ENCODE peak calls at places on chromosomes 13 and 19, in nine cellular contexts. U is SK-N-SH, G is cardiac fibroblast, W is choroid plexus epithelial cell, O is A549, P is foreskin fibroblast, K is breast epithelium, S is right lobe of liver, D is Caco-2. T is an unnamed sample.

GRCh38 chr13:110338441-110339101 is 31.5 kb downstream of the COL4A2 start:
- DNase-seq in W (peak), K (peak), O (no peak), D (no peak), P (peak), U (no peak), G (peak), S (no peak), T (no peak)

GRCh38 chr13:114120486-114121430 is 11.7 kb downstream of the RASA3 start:
- DNase-seq in P (peak), W (no peak), O (no peak), K (no peak), G (no peak), D (no peak), S (no peak), U (peak), T (no peak)

GRCh38 chr19:19399733-19400438 is 5.6 kb upstream of the GATAD2A start:
- DNase-seq in D (no peak), O (no peak), U (peak), P (peak), K (no peak), G (peak), W (peak), S (no peak), T (no peak)

GRCh38 chr19:17454579-17454978 is 6.1 kb upstream of the TMEM221 start:
- DNase-seq in S (no peak), W (no peak), K (no peak), P (no peak), G (no peak), U (peak), D (no peak), O (no peak), T (no peak)

GRCh38 chr13:112697756-112698655 is 8.2 kb downstream of the ATP11A start:
- DNase-seq in P (peak), W (peak), S (no peak), K (no peak), U (no peak), G (no peak), O (no peak), D (no peak), T (no peak)

GRCh38 chr13:42153371-42153770 is 104.9 kb downstream of the DGKH start:
- DNase-seq in P (no peak), O (no peak), U (no peak), W (peak), G (no peak), K (no peak), D (no peak), S (no peak), T (no peak)

GRCh38 chr13:65091031-65091430 is 2139.1 kb downstream of the PCDH9 start:
- DNase-seq in U (no peak), G (no peak), S (no peak), P (no peak), K (no peak), D (no peak), W (no peak), O (no peak), T (no peak)

GRCh38 chr19:7460562-7460966 is 28.3 kb downstream of the PEX11G start:
- DNase-seq in S (no peak), O (no peak), P (no peak), U (no peak), K (no peak), G (peak), W (peak), D (no peak), T (peak)

GRCh38 chr13:21478881-21479808 is 20.0 kb upstream of the ZDHHC20 start:
- DNase-seq in G (peak), D (peak), S (no peak), K (no peak), O (peak), U (peak), W (peak), P (peak), T (peak)

GRCh38 chr19:22634450-22634827 is 315 bp downstream of the ZNF492 start:
- DNase-seq in G (no peak), O (no peak), K (no peak), S (no peak), U (peak), D (no peak), P (no peak), W (no peak), T (no peak)

GRCh38 chr13:34000955-34001354 is 183.0 kb downstream of the RFC3 start:
- DNase-seq in P (no peak), D (no peak), O (no peak), G (no peak), K (no peak), S (no peak), U (no peak), W (no peak), T (no peak)
- TF ChIP-seq CTCF in P (no peak), D (no peak), O (no peak), G (no peak), K (no peak), S (no peak), U (no peak), W (no peak), T (no peak)

GRCh38 chr19:47271949-47272348 is 2.7 kb upstream of the INAFM1 start:
- DNase-seq in O (no peak), D (no peak), G (no peak), K (no peak), S (no peak), P (no peak), U (no peak), W (no peak), T (no peak)
- H3K4me3 ChIP-seq in O (no peak), D (no peak), G (no peak), K (no peak), S (no peak), P (no peak), U (no peak), W (no peak), T (no peak)

GRCh38 chr13:102139626-102140025 is 262.2 kb downstream of the FGF14 start:
- DNase-seq in U (no peak), O (no peak), G (no peak), D (no peak), W (no peak), S (no peak), P (no peak), K (no peak), T (no peak)

GRCh38 chr13:102145750-102146149 is 256.1 kb downstream of the FGF14 start:
- DNase-seq in K (no peak), S (no peak), D (no peak), P (no peak), G (no peak), W (no peak), O (no peak), U (peak), T (no peak)

GRCh38 chr13:102138635-102139225 is 263.1 kb downstream of the FGF14 start:
- DNase-seq in U (no peak), K (no peak), O (no peak), W (peak), D (no peak), G (no peak), S (no peak), P (peak), T (peak)

GRCh38 chr13:102142473-102142826 is 259.4 kb downstream of the FGF14 start:
- DNase-seq in G (no peak), W (no peak), O (no peak), K (no peak), P (no peak), U (no peak), D (no peak), S (no peak), T (no peak)

GRCh38 chr13:102141625-102142472 is 260.0 kb downstream of the FGF14 start:
- DNase-seq in O (peak), G (peak), K (no peak), P (peak), U (no peak), S (no peak), D (peak), W (peak), T (peak)
- TF ChIP-seq CTCF in O (peak), G (peak), K (peak), P (peak), U (peak), S (peak), D (peak), W (peak), T (peak)

GRCh38 chr19:29662604-29663404 is 2.5 kb upstream of the PLEKHF1 start:
- DNase-seq in O (peak), U (no peak), P (peak), K (peak), D (no peak), G (peak), S (no peak), W (peak), T (peak)
- H3K4me3 ChIP-seq in O (no peak), U (peak), P (peak), K (peak), D (no peak), G (no peak), S (no peak), W (no peak), T (no peak)

DNA sequence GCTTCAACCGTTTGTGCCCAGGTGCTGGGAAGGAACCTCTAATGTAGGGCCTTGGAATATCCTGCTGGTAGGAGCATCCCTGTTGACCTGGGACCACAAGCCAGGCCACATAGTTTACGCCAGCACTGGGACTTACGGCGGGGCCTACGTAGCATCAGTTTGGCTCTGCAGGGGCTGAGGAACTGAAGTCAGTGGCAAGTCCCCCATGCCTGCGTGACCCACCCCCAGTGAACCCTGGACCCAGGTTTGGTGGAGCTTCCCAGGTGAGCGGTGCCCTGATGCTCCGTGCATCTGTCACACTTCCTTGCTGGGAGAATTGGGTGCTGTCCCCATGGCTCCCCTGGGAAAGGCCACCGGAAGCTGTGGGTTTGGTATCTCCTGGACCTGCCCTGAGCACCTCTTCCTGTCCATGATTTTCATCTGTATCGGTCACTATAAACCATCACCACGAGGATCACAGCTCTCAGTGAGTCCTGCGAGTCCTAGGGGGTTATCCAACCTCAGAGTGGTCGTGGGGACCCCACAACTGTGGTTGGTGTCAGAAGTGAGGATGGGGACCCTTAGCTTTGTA is 9.9 kb downstream of the SIGLEC11 start:
- DNase-seq in D (no peak), O (no peak), G (no peak), P (no peak), U (no peak), W (no peak), K (no peak), S (no peak), T (no peak)
- TF ChIP-seq CTCF in D (no peak), O (no peak), G (no peak), P (no peak), U (no peak), W (no peak), K (no peak), S (no peak), T (no peak)

GRCh38 chr19:45323671-45324081 is 1.0 kb upstream of the CKM start:
- DNase-seq in P (peak), S (no peak), G (no peak), K (no peak), D (no peak), O (no peak), U (peak), W (no peak), T (no peak)
- H3K4me3 ChIP-seq in P (peak), S (no peak), G (no peak), K (peak), D (no peak), O (no peak), U (no peak), W (peak), T (peak)

DNA sequence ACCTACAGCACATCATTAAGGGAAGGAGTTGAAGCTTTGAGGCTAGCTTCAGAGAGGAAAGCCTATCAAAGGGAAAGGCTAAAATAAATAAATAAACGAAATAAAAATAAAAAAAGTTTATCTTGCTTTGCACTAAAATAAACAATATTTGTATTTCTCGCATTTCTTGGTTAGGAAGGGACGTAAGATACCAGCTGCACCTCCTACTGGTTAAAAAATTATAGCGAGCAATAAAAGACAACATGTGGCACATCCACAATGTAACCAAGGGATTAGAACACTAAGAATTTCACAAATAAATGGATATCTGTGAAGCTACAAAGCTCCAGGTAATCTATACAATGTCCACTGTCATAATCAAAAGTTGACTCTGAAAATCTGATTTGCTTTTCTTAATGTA is 194.5 kb downstream of the DACH1 start:
- DNase-seq in S (no peak), U (peak), D (peak), W (peak), P (no peak), O (no peak), K (no peak), G (peak), T (no peak)
- TF ChIP-seq CTCF in S (no peak), U (peak), D (peak), W (peak), P (no peak), O (no peak), K (no peak), G (peak), T (no peak)

DNA sequence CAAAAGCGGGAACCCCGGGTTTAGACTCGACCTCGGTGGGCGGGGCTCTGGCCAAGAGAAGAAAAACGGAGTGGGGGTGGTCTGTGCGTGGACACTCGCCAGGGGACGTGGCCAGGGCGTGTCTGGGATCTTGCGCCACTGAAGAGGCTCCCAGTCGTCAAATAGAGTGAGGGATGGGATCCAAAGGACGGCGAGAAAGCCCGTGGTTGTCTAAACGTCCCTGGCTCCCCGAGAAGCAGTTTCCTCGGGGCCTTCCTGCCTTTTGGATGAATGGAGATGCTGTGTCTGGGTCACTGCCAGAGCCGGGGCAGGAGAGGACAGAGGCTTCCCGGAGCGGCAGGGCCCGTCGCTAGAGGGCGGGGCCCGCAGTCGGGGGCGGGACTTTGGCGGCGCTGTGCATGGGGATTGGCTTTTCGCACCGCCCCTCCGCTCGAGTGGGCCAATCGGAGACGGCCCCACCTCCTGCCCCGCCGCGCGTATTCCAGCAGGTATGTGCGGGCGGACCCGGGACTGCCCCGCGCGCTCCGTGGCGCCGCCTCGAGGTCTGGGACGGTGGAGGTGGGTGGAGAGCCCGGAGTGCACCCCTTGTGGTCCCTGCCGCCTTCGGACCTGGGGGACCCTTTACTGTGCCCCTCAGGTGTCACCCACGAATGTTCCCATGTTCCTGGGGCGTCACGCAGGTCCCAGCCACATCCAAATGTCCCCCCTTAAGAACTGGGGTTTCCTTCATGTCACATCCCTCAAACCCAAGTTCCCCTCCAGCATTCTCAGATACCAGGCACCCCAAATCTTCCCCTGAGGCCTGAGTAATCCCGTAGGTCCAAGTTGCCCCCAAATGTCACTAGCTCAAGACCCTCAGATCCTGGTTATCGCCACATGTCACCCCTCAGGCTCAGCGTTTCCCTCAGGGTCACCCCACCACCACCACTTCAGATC is 38.4 kb downstream of the ZSWIM4 start:
- DNase-seq in W (peak), S (peak), U (peak), D (peak), G (peak), O (peak), K (peak), P (peak), T (peak)
- H3K4me3 ChIP-seq in W (peak), S (peak), U (no peak), D (peak), G (peak), O (peak), K (peak), P (no peak), T (no peak)

T was measured in epithelial cell of esophagus.